ENCODE peak calls at places on chromosome 9, in six cellular contexts. F, P, Z, I, B and H are unnamed samples.

GRCh38 chr9:86353591-86354047 is 591 bp downstream of the TUT7 start:
- DNase-seq in F (no peak), P (peak; percentile 33), Z (no peak), I (peak; percentile 27), B (no peak), H (no peak)

GRCh38 chr9:120366646-120367019 is 213.3 kb downstream of the CDK5RAP2 start:
- DNase-seq in F (peak; percentile 52), P (peak; percentile 95), Z (no peak), I (peak; percentile 88), B (no peak), H (no peak)

GRCh38 chr9:4177970-4178758 is 121.7 kb downstream of the GLIS3 start:
- DNase-seq in F (no peak), P (no peak), Z (no peak), I (no peak), B (no peak), H (no peak)

GRCh38 chr9:2991292-2991691 is 147.4 kb upstream of the PUM3 start:
- DNase-seq in F (no peak), P (peak; percentile 1), Z (no peak), I (no peak), B (no peak), H (no peak)

GRCh38 chr9:127974769-127975261 is 6.0 kb downstream of the EEIG1 start:
- DNase-seq in F (peak; percentile 37), P (no peak), Z (no peak), I (no peak), B (peak; percentile 76), H (no peak)

GRCh38 chr9:96441798-96442445 is 8.0 kb upstream of the HABP4 start:
- DNase-seq in F (no peak), P (peak; percentile 57), Z (no peak), I (peak; percentile 55), B (no peak), H (peak; percentile 26)

GRCh38 chr9:127661342-127661741 is 45.4 kb upstream of the CFAP157 start:
- DNase-seq in F (peak; percentile 64), P (no peak), Z (no peak), I (no peak), B (peak; percentile 70), H (no peak)

GRCh38 chr9:129556576-129557191 is 64.2 kb downstream of the C9orf50 start:
- DNase-seq in F (peak; percentile 60), P (no peak), Z (no peak), I (no peak), B (peak; percentile 24), H (no peak)

GRCh38 chr9:34335376-34335775 is 6.0 kb downstream of the NUDT2 start:
- DNase-seq in F (no peak), P (no peak), Z (no peak), I (no peak), B (no peak), H (no peak)

GRCh38 chr9:14271078-14271673 is 42.8 kb downstream of the NFIB start:
- DNase-seq in F (peak; percentile 43), P (peak; percentile 88), Z (no peak), I (peak; percentile 85), B (peak; percentile 66), H (no peak)

GRCh38 chr9:133995012-133995896 is 3.1 kb upstream of the VAV2 start:
- DNase-seq in F (no peak), P (no peak), Z (no peak), I (no peak), B (no peak), H (no peak)

GRCh38 chr9:95610006-95610785 is 93.4 kb upstream of the PTCH1 start:
- DNase-seq in F (no peak), P (no peak), Z (no peak), I (no peak), B (no peak), H (no peak)

GRCh38 chr9:131203438-131204219 is 72.7 kb downstream of the FAM78A start:
- DNase-seq in F (peak; percentile 45), P (no peak), Z (no peak), I (no peak), B (no peak), H (no peak)

GRCh38 chr9:120538339-120538738 is 41.6 kb downstream of the CDK5RAP2 start:
- DNase-seq in F (no peak), P (peak; percentile 44), Z (no peak), I (no peak), B (no peak), H (no peak)

GRCh38 chr9:27033815-27034403 is 28.4 kb upstream of the LRRC19 start:
- DNase-seq in F (peak; percentile 40), P (peak; percentile 70), Z (peak; percentile 65), I (peak; percentile 57), B (peak; percentile 68), H (peak; percentile 7)

GRCh38 chr9:18256574-18256973 is 217.4 kb upstream of the ADAMTSL1 start:
- DNase-seq in F (no peak), P (peak; percentile 58), Z (no peak), I (peak; percentile 58), B (no peak), H (no peak)

GRCh38 chr9:136728548-136729123 is 14.1 kb downstream of the LCN10 start:
- DNase-seq in F (peak; percentile 75), P (no peak), Z (no peak), I (peak; percentile 33), B (no peak), H (no peak)

GRCh38 chr9:136728080-136728547 is 14.6 kb downstream of the LCN10 start:
- DNase-seq in F (peak; percentile 93), P (peak; percentile 92), Z (peak; percentile 91), I (peak; percentile 81), B (peak; percentile 90), H (peak; percentile 66)

GRCh38 chr9:136726118-136726517 is 13.7 kb downstream of the DIPK1B start:
- DNase-seq in F (no peak), P (no peak), Z (no peak), I (no peak), B (no peak), H (no peak)

GRCh38 chr9:136725612-136726011 is 13.2 kb downstream of the DIPK1B start:
- DNase-seq in F (no peak), P (peak; percentile 59), Z (no peak), I (peak; percentile 75), B (no peak), H (no peak)

DNA sequence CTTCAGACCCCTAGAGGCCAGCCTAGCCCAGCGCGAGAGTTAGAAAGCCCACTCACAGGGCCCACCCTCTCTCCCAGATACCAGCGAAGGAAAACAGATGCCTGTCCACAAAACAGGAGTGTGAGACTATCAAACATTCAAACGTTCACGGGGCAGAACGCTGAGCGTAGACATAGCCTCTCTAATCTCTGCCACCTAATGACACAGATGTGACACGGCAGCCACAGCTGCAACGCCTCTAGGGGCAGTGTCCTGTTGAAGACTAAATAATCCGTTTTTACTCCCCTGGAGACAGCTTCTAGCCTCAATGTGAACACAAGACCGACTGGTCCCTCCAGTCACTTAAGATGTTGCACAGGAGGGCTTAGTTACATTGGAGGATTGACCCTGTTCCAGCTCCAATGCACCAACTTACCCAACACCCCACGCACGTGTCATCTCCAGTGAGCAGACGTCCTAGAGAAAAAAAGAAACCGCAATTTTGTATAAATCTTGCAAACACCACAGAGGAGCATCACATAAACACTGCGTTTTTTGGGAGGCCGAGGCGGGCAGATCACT is 14.3 kb downstream of the DIPK1B start:
- DNase-seq in F (peak; percentile 69), P (no peak), Z (no peak), I (peak; percentile 32), B (no peak), H (peak; percentile 36)
- TF ChIP-seq CTCF in F (peak; percentile 57), P (peak; percentile 40), Z (peak; percentile 52), I (peak; percentile 28), B (no peak), H (peak; percentile 79)

DNA sequence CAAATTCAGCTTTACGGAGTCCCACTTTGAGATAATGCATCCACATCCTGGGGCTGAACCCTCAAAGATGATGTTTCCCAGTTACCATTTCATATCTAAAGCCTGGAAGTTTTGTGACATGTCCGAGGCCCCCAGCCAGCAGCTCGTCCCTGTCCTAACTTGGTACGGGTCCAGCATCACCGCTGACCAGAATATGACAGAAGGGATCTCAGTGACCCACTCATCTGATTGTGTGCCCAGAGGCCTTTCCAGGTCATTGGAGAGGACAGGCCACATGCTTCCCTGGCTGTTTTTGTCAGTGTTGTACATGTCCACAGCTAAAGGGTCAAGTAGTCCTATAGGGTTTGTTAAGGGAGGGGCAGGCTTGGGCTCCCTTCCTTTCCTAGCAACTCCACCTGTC is 33.3 kb downstream of the SECISBP2 start:
- DNase-seq in F (no peak), P (no peak), Z (no peak), I (no peak), B (no peak), H (no peak)
- TF ChIP-seq CTCF in F (no peak), P (no peak), Z (no peak), I (no peak), B (no peak), H (no peak)

GRCh38 chr9:101359679-101360078 is 25.1 kb downstream of the BAAT start:
- DNase-seq in F (no peak), P (no peak), Z (no peak), I (no peak), B (no peak), H (no peak)

GRCh38 chr9:101353683-101354082 is 31.1 kb downstream of the BAAT start:
- DNase-seq in F (no peak), P (no peak), Z (no peak), I (no peak), B (no peak), H (no peak)

GRCh38 chr9:101354143-101354764 is 30.6 kb downstream of the BAAT start:
- DNase-seq in F (no peak), P (no peak), Z (no peak), I (no peak), B (no peak), H (no peak)

GRCh38 chr9:101354765-101355708 is 29.8 kb downstream of the BAAT start:
- DNase-seq in F (no peak), P (no peak), Z (no peak), I (no peak), B (no peak), H (no peak)

DNA sequence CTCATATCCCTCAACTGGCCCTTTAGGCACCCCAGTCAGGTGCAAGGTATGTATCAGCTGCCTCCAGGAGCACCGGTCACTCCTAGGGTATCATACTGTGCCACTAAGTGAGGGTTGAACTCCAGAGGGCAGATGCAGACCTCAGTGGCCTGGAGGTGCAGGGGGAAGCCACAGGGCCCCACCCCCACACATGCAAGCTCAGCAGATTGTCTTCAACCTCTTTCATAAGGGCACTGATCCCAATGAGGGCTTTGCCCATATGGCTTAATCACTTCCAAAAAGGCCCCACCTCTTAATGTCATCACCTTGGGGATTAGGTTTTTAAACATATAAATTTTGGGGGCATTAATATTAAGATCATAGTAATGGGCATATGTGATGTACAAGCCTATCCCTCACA is 28.2 kb downstream of the BAAT start:
- DNase-seq in F (no peak), P (no peak), Z (no peak), I (no peak), B (no peak), H (no peak)
- TF ChIP-seq CTCF in F (no peak), P (no peak), Z (no peak), I (no peak), B (no peak), H (no peak)

DNA sequence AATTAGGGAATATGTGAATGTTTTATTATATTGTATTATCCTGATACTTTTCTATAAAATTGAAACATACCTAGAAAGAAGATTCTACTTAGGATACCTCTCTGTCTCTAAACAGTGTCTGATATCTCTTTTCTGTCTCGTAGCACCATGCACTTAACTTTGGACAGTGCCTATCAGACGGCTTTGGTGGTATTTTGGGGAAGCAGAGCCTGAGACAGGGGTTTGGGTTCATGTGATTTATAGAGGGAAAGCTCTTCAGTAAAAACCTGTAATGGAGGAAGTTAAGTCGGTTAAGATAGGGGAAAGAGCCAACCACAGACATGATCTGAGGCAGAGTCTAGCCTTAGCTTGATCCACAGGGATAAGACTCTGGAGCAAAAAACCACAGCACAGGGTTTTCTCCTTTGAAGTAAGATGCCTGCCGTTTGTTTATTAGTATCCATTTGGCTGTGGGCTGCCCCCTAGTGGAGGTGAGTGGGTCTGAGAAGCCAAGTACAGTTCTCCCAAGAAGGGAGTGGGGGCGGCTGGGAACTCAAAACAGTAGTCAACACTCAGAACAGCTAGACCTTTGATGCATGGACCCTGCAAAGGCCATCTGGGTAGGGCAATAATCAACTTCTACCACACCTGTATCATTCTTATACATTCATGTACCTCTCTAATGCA is 141.2 kb upstream of the ASTN2 start:
- DNase-seq in F (peak; percentile 70), P (peak; percentile 2), Z (peak; percentile 60), I (peak; percentile 20), B (no peak), H (peak; percentile 8)
- TF ChIP-seq CTCF in F (peak; percentile 74), P (peak; percentile 28), Z (peak; percentile 57), I (peak; percentile 27), B (no peak), H (peak; percentile 79)